ENCODE peak calls at places on chromosomes 4 and X, in six cellular contexts. One of them, this sample, is unnamed.

GRCh38 chrX:128020701-128021100 is 31.5 kb downstream of the ACTRT1 start:
- DNase-seq in heart right ventricle: no peak
- DNase-seq in CD8-positive, alpha-beta T cell: no peak
- DNase-seq in breast epithelium: no peak
- DNase-seq in cardiac fibroblast: no peak
- DNase-seq in upper lobe of right lung: no peak
- DNase-seq in this sample: no peak

GRCh38 chr4:8349664-8350225 is 80.2 kb downstream of the HTRA3 start:
- DNase-seq in CD8-positive, alpha-beta T cell: no peak
- DNase-seq in breast epithelium: no peak
- DNase-seq in upper lobe of right lung: no peak
- DNase-seq in heart right ventricle: no peak
- DNase-seq in cardiac fibroblast: no peak
- DNase-seq in this sample: no peak

GRCh38 chr4:2135083-2135482 is 76.0 kb downstream of the NAT8L start:
- DNase-seq in breast epithelium: no peak
- DNase-seq in cardiac fibroblast: peak
- DNase-seq in upper lobe of right lung: no peak
- DNase-seq in CD8-positive, alpha-beta T cell: peak
- DNase-seq in heart right ventricle: no peak
- DNase-seq in this sample: no peak

GRCh38 chr4:2036866-2037265 is 22.3 kb upstream of the NAT8L start:
- DNase-seq in cardiac fibroblast: no peak
- DNase-seq in CD8-positive, alpha-beta T cell: no peak
- DNase-seq in upper lobe of right lung: no peak
- DNase-seq in breast epithelium: no peak
- DNase-seq in heart right ventricle: no peak
- DNase-seq in this sample: no peak

GRCh38 chrX:101449279-101449678 is 36.0 kb upstream of the ARMCX4 start:
- DNase-seq in cardiac fibroblast: no peak
- DNase-seq in breast epithelium: no peak
- DNase-seq in upper lobe of right lung: no peak
- DNase-seq in heart right ventricle: no peak
- DNase-seq in CD8-positive, alpha-beta T cell: no peak
- DNase-seq in this sample: no peak

GRCh38 chrX:47898024-47898423 is 61.3 kb downstream of the ZNF81 start:
- DNase-seq in CD8-positive, alpha-beta T cell: no peak
- DNase-seq in upper lobe of right lung: no peak
- DNase-seq in breast epithelium: no peak
- DNase-seq in cardiac fibroblast: no peak
- DNase-seq in heart right ventricle: no peak
- DNase-seq in this sample: no peak

GRCh38 chrX:49079489-49080428 is at the start of gene WDR45:
- DNase-seq in CD8-positive, alpha-beta T cell: peak
- DNase-seq in breast epithelium: peak
- DNase-seq in heart right ventricle: peak
- DNase-seq in cardiac fibroblast: peak
- DNase-seq in upper lobe of right lung: peak
- DNase-seq in this sample: peak

GRCh38 chr4:79599691-79600090 is 191.7 kb upstream of the GK2 start:
- DNase-seq in heart right ventricle: no peak
- DNase-seq in cardiac fibroblast: no peak
- DNase-seq in breast epithelium: no peak
- DNase-seq in CD8-positive, alpha-beta T cell: no peak
- DNase-seq in upper lobe of right lung: no peak
- DNase-seq in this sample: no peak

GRCh38 chrX:154804957-154805695 is at the start of gene MPP1:
- DNase-seq in CD8-positive, alpha-beta T cell: peak
- DNase-seq in heart right ventricle: peak
- DNase-seq in breast epithelium: peak
- DNase-seq in upper lobe of right lung: peak
- DNase-seq in cardiac fibroblast: peak
- DNase-seq in this sample: peak

GRCh38 chr4:177047851-177048174 is 255.1 kb upstream of the VEGFC start:
- DNase-seq in heart right ventricle: no peak
- DNase-seq in breast epithelium: no peak
- DNase-seq in cardiac fibroblast: peak
- DNase-seq in upper lobe of right lung: no peak
- DNase-seq in CD8-positive, alpha-beta T cell: no peak
- DNase-seq in this sample: no peak

GRCh38 chrX:1807301-1807731 is 192.5 kb downstream of the ASMT start:
- DNase-seq in cardiac fibroblast: no peak
- DNase-seq in CD8-positive, alpha-beta T cell: no peak
- DNase-seq in breast epithelium: no peak
- DNase-seq in heart right ventricle: no peak
- DNase-seq in upper lobe of right lung: no peak
- DNase-seq in this sample: peak

GRCh38 chr4:149735796-149736195 is 79.8 kb downstream of the IQCM start:
- DNase-seq in heart right ventricle: no peak
- DNase-seq in upper lobe of right lung: no peak
- DNase-seq in cardiac fibroblast: peak
- DNase-seq in CD8-positive, alpha-beta T cell: no peak
- DNase-seq in breast epithelium: no peak
- DNase-seq in this sample: no peak

GRCh38 chr4:5798946-5799345 is 87.9 kb downstream of the EVC start:
- DNase-seq in breast epithelium: no peak
- DNase-seq in upper lobe of right lung: no peak
- DNase-seq in CD8-positive, alpha-beta T cell: no peak
- DNase-seq in cardiac fibroblast: no peak
- DNase-seq in heart right ventricle: no peak
- DNase-seq in this sample: no peak

GRCh38 chr4:14177987-14178386 is 550.5 kb upstream of the BOD1L1 start:
- DNase-seq in breast epithelium: no peak
- DNase-seq in heart right ventricle: no peak
- DNase-seq in upper lobe of right lung: no peak
- DNase-seq in cardiac fibroblast: no peak
- DNase-seq in CD8-positive, alpha-beta T cell: no peak
- DNase-seq in this sample: no peak

DNA sequence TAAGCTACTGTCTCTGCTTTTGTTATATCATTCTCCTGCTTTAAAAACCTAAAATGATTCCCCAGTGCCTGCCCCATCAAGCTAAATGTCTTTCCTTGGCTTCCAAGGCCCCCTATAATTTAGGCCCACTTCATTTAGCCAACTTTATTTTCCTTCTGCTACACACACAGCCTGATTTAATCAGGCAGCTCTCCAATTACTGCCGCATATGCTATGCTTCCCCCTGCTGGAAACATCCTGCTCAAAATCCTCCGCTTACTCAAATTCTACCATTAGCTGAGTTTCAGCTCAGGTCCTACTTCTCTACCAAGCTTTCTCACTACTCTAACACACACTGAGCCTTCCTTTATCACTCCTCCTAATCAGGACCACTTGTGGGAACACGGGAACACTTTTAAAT is 17.0 kb downstream of the LAMP2 start:
- DNase-seq in upper lobe of right lung: no peak
- DNase-seq in heart right ventricle: no peak
- DNase-seq in cardiac fibroblast: peak
- DNase-seq in breast epithelium: no peak
- DNase-seq in CD8-positive, alpha-beta T cell: no peak
- DNase-seq in this sample: no peak
- TF ChIP-seq CTCF in upper lobe of right lung: no peak
- TF ChIP-seq CTCF in heart right ventricle: peak
- TF ChIP-seq CTCF in cardiac fibroblast: peak
- TF ChIP-seq CTCF in breast epithelium: no peak
- TF ChIP-seq CTCF in CD8-positive, alpha-beta T cell: no peak
- TF ChIP-seq CTCF in this sample: peak

GRCh38 chr4:32778938-32779337 is 2058.8 kb downstream of the PCDH7 start:
- DNase-seq in breast epithelium: no peak
- DNase-seq in heart right ventricle: no peak
- DNase-seq in cardiac fibroblast: no peak
- DNase-seq in CD8-positive, alpha-beta T cell: no peak
- DNase-seq in upper lobe of right lung: no peak
- DNase-seq in this sample: no peak

GRCh38 chr4:32778025-32778424 is 2057.9 kb downstream of the PCDH7 start:
- DNase-seq in CD8-positive, alpha-beta T cell: no peak
- DNase-seq in breast epithelium: no peak
- DNase-seq in heart right ventricle: no peak
- DNase-seq in upper lobe of right lung: no peak
- DNase-seq in cardiac fibroblast: no peak
- DNase-seq in this sample: no peak

GRCh38 chr4:32776435-32777203 is 2056.4 kb downstream of the PCDH7 start:
- DNase-seq in CD8-positive, alpha-beta T cell: no peak
- DNase-seq in breast epithelium: no peak
- DNase-seq in heart right ventricle: no peak
- DNase-seq in cardiac fibroblast: no peak
- DNase-seq in upper lobe of right lung: no peak
- DNase-seq in this sample: no peak

DNA sequence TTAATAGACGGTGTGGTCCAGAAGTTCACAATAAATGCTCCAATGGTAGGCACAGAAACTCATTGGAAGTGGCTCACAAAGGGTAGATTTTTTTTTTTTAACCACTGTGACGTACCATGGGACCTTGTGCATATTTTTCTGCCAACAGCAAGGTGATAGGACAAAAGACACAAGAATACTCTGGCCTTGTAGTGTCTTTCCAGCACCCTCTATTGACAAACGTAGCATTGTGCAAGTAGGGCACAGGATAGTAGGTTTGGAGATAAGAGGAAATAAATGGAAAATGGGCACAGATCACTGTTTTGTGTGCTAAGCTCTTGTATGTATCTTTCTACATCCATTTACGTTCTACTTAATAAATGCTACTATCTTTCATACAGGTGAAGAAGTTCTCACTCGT is 2054.9 kb downstream of the PCDH7 start:
- DNase-seq in cardiac fibroblast: peak
- DNase-seq in breast epithelium: no peak
- DNase-seq in heart right ventricle: no peak
- DNase-seq in CD8-positive, alpha-beta T cell: no peak
- DNase-seq in upper lobe of right lung: no peak
- DNase-seq in this sample: no peak
- TF ChIP-seq CTCF in cardiac fibroblast: no peak
- TF ChIP-seq CTCF in breast epithelium: no peak
- TF ChIP-seq CTCF in heart right ventricle: peak
- TF ChIP-seq CTCF in CD8-positive, alpha-beta T cell: no peak
- TF ChIP-seq CTCF in upper lobe of right lung: peak
- TF ChIP-seq CTCF in this sample: peak

GRCh38 chrX:140317462-140317861 is 187.4 kb downstream of the SOX3 start:
- DNase-seq in cardiac fibroblast: no peak
- DNase-seq in breast epithelium: no peak
- DNase-seq in CD8-positive, alpha-beta T cell: no peak
- DNase-seq in upper lobe of right lung: no peak
- DNase-seq in heart right ventricle: no peak
- DNase-seq in this sample: no peak
- TF ChIP-seq CTCF in cardiac fibroblast: no peak
- TF ChIP-seq CTCF in breast epithelium: no peak
- TF ChIP-seq CTCF in CD8-positive, alpha-beta T cell: no peak
- TF ChIP-seq CTCF in upper lobe of right lung: no peak
- TF ChIP-seq CTCF in heart right ventricle: no peak
- TF ChIP-seq CTCF in this sample: peak

GRCh38 chr4:72888331-72888730 is 181.2 kb downstream of the COX18 start:
- DNase-seq in CD8-positive, alpha-beta T cell: no peak
- DNase-seq in heart right ventricle: no peak
- DNase-seq in breast epithelium: no peak
- DNase-seq in upper lobe of right lung: no peak
- DNase-seq in cardiac fibroblast: no peak
- DNase-seq in this sample: no peak

GRCh38 chr4:72887152-72887551 is 182.4 kb downstream of the COX18 start:
- DNase-seq in breast epithelium: no peak
- DNase-seq in cardiac fibroblast: no peak
- DNase-seq in upper lobe of right lung: no peak
- DNase-seq in CD8-positive, alpha-beta T cell: no peak
- DNase-seq in heart right ventricle: no peak
- DNase-seq in this sample: no peak

GRCh38 chr4:72886602-72887001 is 182.9 kb downstream of the COX18 start:
- DNase-seq in heart right ventricle: no peak
- DNase-seq in cardiac fibroblast: peak
- DNase-seq in breast epithelium: no peak
- DNase-seq in upper lobe of right lung: no peak
- DNase-seq in CD8-positive, alpha-beta T cell: no peak
- DNase-seq in this sample: no peak
- TF ChIP-seq CTCF in heart right ventricle: peak
- TF ChIP-seq CTCF in cardiac fibroblast: peak
- TF ChIP-seq CTCF in breast epithelium: no peak
- TF ChIP-seq CTCF in upper lobe of right lung: peak
- TF ChIP-seq CTCF in CD8-positive, alpha-beta T cell: no peak
- TF ChIP-seq CTCF in this sample: peak